ENCODE peak calls at places on chromosomes 7 and 10, in six cellular contexts. J is neuronal stem cell, G is colonic mucosa, S is H9, V is PC-3, H is SK-N-SH. R is an unnamed sample.

GRCh38 chr7:1713502-1714484 is 43.7 kb downstream of the ELFN1 start:
- DNase-seq in J (no peak), G (no peak), S (peak; percentile 75), V (no peak), H (peak; percentile 91), R (no peak)

GRCh38 chr7:101128040-101128834 is 1.3 kb downstream of the SERPINE1 start:
- DNase-seq in J (no peak), G (no peak), S (no peak), V (peak; percentile 25), H (no peak), R (peak; percentile 21)

GRCh38 chr7:144437370-144438191 is 34.1 kb upstream of the NOBOX start:
- DNase-seq in J (peak; percentile 43), G (peak; percentile 79), S (peak; percentile 40), V (peak; percentile 88), H (peak; percentile 26), R (peak; percentile 44)

GRCh38 chr10:125203186-125203800 is 42.9 kb upstream of the CTBP2 start:
- DNase-seq in J (no peak), G (no peak), S (no peak), V (no peak), H (no peak), R (no peak)

GRCh38 chr10:63724922-63725321 is 203.7 kb downstream of the REEP3 start:
- DNase-seq in J (no peak), G (no peak), S (no peak), V (peak; percentile 35), H (no peak), R (no peak)

GRCh38 chr7:36762394-36762793 is 38.1 kb upstream of the AOAH start:
- DNase-seq in J (no peak), G (no peak), S (peak; percentile 36), V (no peak), H (no peak), R (no peak)

GRCh38 chr10:62587011-62587410 is 212.8 kb downstream of the ZNF365 start:
- DNase-seq in J (no peak), G (no peak), S (no peak), V (peak; percentile 54), H (no peak), R (no peak)

GRCh38 chr7:94509879-94510581 is 421 bp downstream of the CASD1 start:
- DNase-seq in J (peak; percentile 72), G (peak; percentile 70), S (peak; percentile 76), V (peak; percentile 54), H (peak; percentile 96), R (peak; percentile 68)

GRCh38 chr10:104642001-104642270 is 846 bp downstream of the SORCS3 start:
- DNase-seq in J (peak; percentile 17), G (no peak), S (no peak), V (no peak), H (peak; percentile 22), R (no peak)

GRCh38 chr10:5450605-5451384 is 38.4 kb downstream of the NET1 start:
- DNase-seq in J (no peak), G (no peak), S (no peak), V (no peak), H (no peak), R (no peak)

GRCh38 chr7:139647085-139647484 is 123.6 kb downstream of the CLEC2L start:
- DNase-seq in J (no peak), G (no peak), S (no peak), V (no peak), H (no peak), R (no peak)

GRCh38 chr7:158710651-158711102 is 6.1 kb upstream of the NCAPG2 start:
- DNase-seq in J (no peak), G (no peak), S (no peak), V (no peak), H (no peak), R (no peak)

GRCh38 chr7:153380636-153381035 is 621.1 kb downstream of the ACTR3B start:
- DNase-seq in J (no peak), G (no peak), S (no peak), V (no peak), H (no peak), R (no peak)

GRCh38 chr7:152435384-152436278 is at the start of gene KMT2C:
- DNase-seq in J (peak; percentile 61), G (peak; percentile 68), S (peak; percentile 37), V (peak; percentile 45), H (peak; percentile 92), R (peak; percentile 62)

GRCh38 chr10:23834096-23834495 is 374.8 kb upstream of the KIAA1217 start:
- DNase-seq in J (no peak), G (no peak), S (no peak), V (no peak), H (no peak), R (no peak)

GRCh38 chr7:92461027-92462003 is 14.0 kb downstream of the GATAD1 start:
- DNase-seq in J (peak; percentile 18), G (peak; percentile 28), S (peak; percentile 47), V (peak; percentile 61), H (peak; percentile 68), R (peak; percentile 33)

GRCh38 chr7:13151982-13152381 is 464.5 kb downstream of the ARL4A start:
- DNase-seq in J (no peak), G (no peak), S (no peak), V (peak; percentile 17), H (no peak), R (no peak)

DNA sequence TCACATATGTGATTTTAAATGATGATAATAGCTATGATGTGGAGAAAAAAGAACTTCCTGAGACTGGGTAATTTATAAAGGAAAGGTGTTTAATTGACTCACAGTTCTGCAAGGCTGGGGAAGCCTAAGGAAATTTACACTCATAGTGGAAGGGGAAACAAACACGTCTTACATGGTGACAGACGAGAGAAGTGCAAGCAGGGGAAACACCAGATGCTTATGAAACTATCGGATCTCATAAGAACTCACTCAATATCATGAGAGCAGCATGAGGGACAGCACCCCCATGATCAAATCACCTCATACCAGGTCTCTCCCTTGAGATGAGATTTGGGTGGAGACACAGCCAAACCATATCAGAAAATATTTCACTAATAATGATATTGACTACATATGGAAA is 4.1 kb upstream of the LIPN start:
- DNase-seq in J (no peak), G (no peak), S (no peak), V (no peak), H (no peak), R (no peak)
- H3K9ac ChIP-seq in J (no peak overlapping the region), G (no peak overlapping the region), S (no peak overlapping the region), V (no peak overlapping the region), H (no peak overlapping the region), R (no peak overlapping the region)

GRCh38 chr7:149287622-149288021 is 25.6 kb downstream of the ZNF783 start:
- DNase-seq in J (no peak), G (no peak), S (no peak), V (no peak), H (no peak), R (no peak)

GRCh38 chr7:149286811-149287400 is 24.9 kb downstream of the ZNF783 start:
- DNase-seq in J (no peak), G (no peak), S (no peak), V (peak; percentile 81), H (no peak), R (peak; percentile 34)

GRCh38 chr7:149284343-149284742 is 22.3 kb downstream of the ZNF783 start:
- DNase-seq in J (no peak), G (no peak), S (no peak), V (no peak), H (no peak), R (peak; percentile 78)

GRCh38 chr7:149284850-149285580 is 23.0 kb downstream of the ZNF783 start:
- DNase-seq in J (peak; percentile 89), G (peak; percentile 99), S (peak; percentile 98), V (peak; percentile 92), H (peak; percentile 100), R (no peak)

DNA sequence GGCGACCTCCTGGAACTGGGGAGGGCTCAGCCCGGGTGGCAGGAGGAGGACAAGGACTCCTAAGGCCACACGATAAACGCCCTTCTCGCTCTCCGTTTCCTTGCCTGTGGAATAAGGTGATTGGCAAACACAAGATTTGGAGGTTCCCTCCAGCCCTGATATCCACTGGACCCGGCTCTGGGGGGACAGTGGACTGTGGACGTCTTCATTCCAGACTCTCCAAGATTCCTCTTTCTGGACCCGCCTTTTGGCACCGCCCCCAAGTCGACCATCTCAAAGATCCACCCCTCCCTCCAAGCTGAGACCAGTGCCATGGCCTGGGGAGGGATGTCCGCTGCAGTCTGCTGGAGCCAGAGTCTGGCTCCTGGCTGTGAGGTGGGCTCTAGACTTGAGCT is 23.6 kb downstream of the ZNF783 start:
- DNase-seq in J (no peak), G (peak; percentile 35), S (no peak), V (peak; percentile 14), H (peak; percentile 78), R (no peak)
- H3K9ac ChIP-seq in J (peak overlapping the region; percentile 83), G (peak overlapping the region; percentile 56), S (peak overlapping the region; percentile 73), V (peak overlapping the region; percentile 21), H (peak overlapping the region; percentile 54), R (no peak overlapping the region)

GRCh38 chr10:14039968-14040668 is 290.6 kb downstream of the FRMD4A start:
- DNase-seq in J (no peak), G (no peak), S (no peak), V (no peak), H (no peak), R (no peak)
- H3K9ac ChIP-seq in J (no peak overlapping the region), G (no peak overlapping the region), S (no peak overlapping the region), V (no peak overlapping the region), H (no peak overlapping the region), R (no peak overlapping the region)

GRCh38 chr7:105256621-105257283 is 132.0 kb downstream of the SRPK2 start:
- DNase-seq in J (no peak), G (no peak), S (no peak), V (no peak), H (no peak), R (peak; percentile 55)

GRCh38 chr7:105261689-105262088 is 127.0 kb downstream of the SRPK2 start:
- DNase-seq in J (no peak), G (no peak), S (no peak), V (peak; percentile 72), H (no peak), R (no peak)

DNA sequence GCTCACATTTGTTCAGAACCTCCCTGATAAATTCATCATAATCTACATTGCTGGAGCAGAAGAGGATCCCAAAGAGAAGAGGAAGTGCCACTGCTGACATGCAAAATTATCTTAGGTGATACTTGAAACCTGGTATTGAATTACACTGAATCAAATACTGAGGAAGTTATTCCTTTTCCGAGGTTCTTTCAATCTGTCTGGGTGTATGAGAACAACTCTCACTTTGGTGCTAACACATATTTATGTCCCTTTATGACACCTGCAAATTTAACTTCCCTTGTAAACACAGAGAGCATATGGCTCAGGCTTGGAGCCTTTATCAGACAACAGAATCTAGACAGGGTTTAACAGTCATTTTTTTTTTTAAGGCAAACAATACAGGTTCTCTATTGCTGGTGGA is 131.4 kb downstream of the SRPK2 start:
- DNase-seq in J (no peak), G (no peak), S (no peak), V (peak; percentile 30), H (peak; percentile 50), R (peak; percentile 49)
- H3K9ac ChIP-seq in J (no peak overlapping the region), G (no peak overlapping the region), S (peak overlapping the region; percentile 31), V (no peak overlapping the region), H (no peak overlapping the region), R (peak overlapping the region; percentile 58)

R was measured in DND-41.